ENCODE peak calls at places on chromosomes 2 and 18, in nine cellular contexts. B is NB4, I is heart left ventricle, V is body of pancreas, C is K562, D is sigmoid colon, J is RWPE1, U is uterus, G is cardiac fibroblast. F is an unnamed sample.

GRCh38 chr2:137535897-137536296 is 428.4 kb upstream of the HNMT start:
- DNase-seq in B (no peak), I (no peak), V (no peak), C (no peak), D (no peak), J (no peak), U (no peak), G (no peak), F (no peak)

GRCh38 chr2:219509780-219510511 is 4.3 kb upstream of the ASIC4 start:
- DNase-seq in B (peak; percentile 75), I (no peak), V (peak; percentile 71), C (peak; percentile 85), D (peak; percentile 81), J (peak; percentile 37), U (peak; percentile 66), G (peak; percentile 65), F (peak; percentile 71)

GRCh38 chr18:24875286-24875685 is 414.8 kb downstream of the HRH4 start:
- DNase-seq in B (no peak), I (no peak), V (no peak), C (no peak), D (no peak), J (no peak), U (no peak), G (no peak), F (no peak)

GRCh38 chr2:38371235-38371634 is 5.8 kb downstream of the ATL2 start:
- DNase-seq in B (no peak), I (no peak), V (no peak), C (no peak), D (no peak), J (no peak), U (no peak), G (no peak), F (no peak)

GRCh38 chr2:212424090-212424489 is 114.5 kb downstream of the ERBB4 start:
- DNase-seq in B (no peak), I (no peak), V (no peak), C (no peak), D (no peak), J (peak; percentile 3), U (no peak), G (no peak), F (no peak)

GRCh38 chr18:3008546-3008945 is 4.4 kb downstream of the LPIN2 start:
- DNase-seq in B (no peak), I (no peak), V (no peak), C (no peak), D (no peak), J (no peak), U (no peak), G (peak; percentile 28), F (no peak)

GRCh38 chr2:109393211-109393610 is 220.6 kb downstream of the SEPTIN10 start:
- DNase-seq in B (no peak), I (no peak), V (no peak), C (no peak), D (no peak), J (no peak), U (no peak), G (no peak), F (no peak)

GRCh38 chr2:72013726-72014125 is 133.9 kb downstream of the CYP26B1 start:
- DNase-seq in B (no peak), I (no peak), V (no peak), C (no peak), D (no peak), J (no peak), U (no peak), G (no peak), F (no peak)

GRCh38 chr2:117411983-117412382 is 402.5 kb upstream of the DDX18 start:
- DNase-seq in B (no peak), I (no peak), V (no peak), C (no peak), D (no peak), J (no peak), U (no peak), G (no peak), F (no peak)

GRCh38 chr2:207341816-207342215 is 176.1 kb upstream of the KLF7 start:
- DNase-seq in B (peak; percentile 14), I (no peak), V (no peak), C (no peak), D (no peak), J (no peak), U (no peak), G (no peak), F (no peak)

DNA sequence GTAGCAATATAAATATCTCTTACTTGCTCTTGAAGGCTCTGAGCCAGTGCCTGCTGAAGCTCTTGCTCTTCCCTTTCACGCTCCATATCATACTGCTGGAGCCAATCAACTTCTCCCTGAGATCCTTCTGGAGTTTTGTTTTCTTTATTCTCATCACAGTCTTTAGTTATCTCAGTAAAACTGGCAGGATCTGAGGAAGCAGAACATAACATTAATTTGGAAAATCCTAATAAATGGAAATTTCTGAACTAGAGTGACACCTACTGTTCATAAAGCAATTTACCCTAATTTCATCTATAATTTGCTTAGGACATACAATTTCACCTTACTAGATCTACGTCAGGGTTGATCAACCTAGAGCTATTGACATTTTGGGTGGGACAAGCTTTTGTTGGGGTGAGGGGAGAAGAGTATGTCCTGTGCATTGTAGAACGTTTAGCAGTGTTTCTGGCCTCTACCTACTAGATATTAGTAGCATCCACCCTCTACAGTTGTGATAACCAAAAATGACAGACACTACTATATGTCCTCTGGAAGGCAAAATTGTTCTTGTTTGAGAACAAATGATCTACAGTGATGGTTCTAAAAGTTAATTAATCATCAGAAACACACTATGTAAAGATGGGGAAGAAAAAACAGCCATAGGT is 47.2 kb downstream of the VIL1 start:
- DNase-seq in B (peak; percentile 40), I (no peak), V (no peak), C (no peak), D (no peak), J (no peak), U (no peak), G (peak; percentile 63), F (no peak)
- TF ChIP-seq CTCF in B (no peak), I (peak; percentile 68), V (peak; percentile 36), C (peak; percentile 29), D (peak; percentile 42), J (peak; percentile 62), U (peak; percentile 32), G (peak; percentile 26), F (no peak)

GRCh38 chr2:30903326-30903725 is 96.1 kb upstream of the CAPN13 start:
- DNase-seq in B (no peak), I (no peak), V (no peak), C (no peak), D (no peak), J (no peak), U (no peak), G (no peak), F (no peak)

GRCh38 chr2:30897539-30897938 is 90.3 kb upstream of the CAPN13 start:
- DNase-seq in B (no peak), I (no peak), V (no peak), C (no peak), D (no peak), J (no peak), U (no peak), G (no peak), F (no peak)

GRCh38 chr2:30894498-30895119 is 87.4 kb upstream of the CAPN13 start:
- DNase-seq in B (peak; percentile 7), I (no peak), V (no peak), C (no peak), D (no peak), J (no peak), U (no peak), G (no peak), F (no peak)

GRCh38 chr2:30899655-30900054 is 92.4 kb upstream of the CAPN13 start:
- DNase-seq in B (no peak), I (no peak), V (no peak), C (no peak), D (no peak), J (no peak), U (no peak), G (no peak), F (no peak)
- TF ChIP-seq CTCF in B (no peak), I (no peak), V (no peak), C (no peak), D (no peak), J (no peak), U (no peak), G (no peak), F (no peak)

DNA sequence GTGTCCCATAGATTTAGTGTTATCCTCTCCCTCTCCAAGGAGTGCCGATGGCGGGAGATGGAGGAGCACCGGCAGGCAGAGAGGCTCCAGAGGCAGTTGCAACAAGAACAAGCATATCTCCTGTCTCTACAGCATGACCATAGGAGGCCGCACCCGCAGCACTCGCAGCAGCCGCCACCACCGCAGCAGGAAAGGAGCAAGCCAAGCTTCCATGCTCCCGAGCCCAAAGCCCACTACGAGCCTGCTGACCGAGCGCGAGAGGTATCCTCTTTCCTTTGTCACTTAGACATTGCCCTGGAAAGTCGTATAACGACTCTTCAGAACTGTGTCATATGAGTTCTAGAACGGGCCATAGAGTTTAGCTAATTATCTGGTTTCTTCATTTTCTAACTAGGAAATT is 132.2 kb upstream of the IL1R2 start:
- DNase-seq in B (no peak), I (no peak), V (no peak), C (no peak), D (no peak), J (no peak), U (no peak), G (no peak), F (no peak)
- TF ChIP-seq CTCF in B (no peak), I (no peak), V (no peak), C (no peak), D (no peak), J (no peak), U (no peak), G (no peak), F (no peak)

GRCh38 chr2:141105763-141106162 is 1025.1 kb downstream of the LRP1B start:
- DNase-seq in B (no peak), I (no peak), V (no peak), C (no peak), D (no peak), J (no peak), U (no peak), G (no peak), F (no peak)

GRCh38 chr2:141113301-141113700 is 1017.5 kb downstream of the LRP1B start:
- DNase-seq in B (no peak), I (no peak), V (no peak), C (no peak), D (no peak), J (no peak), U (no peak), G (no peak), F (no peak)

GRCh38 chr2:141109633-141110032 is 1021.2 kb downstream of the LRP1B start:
- DNase-seq in B (peak; percentile 10), I (no peak), V (no peak), C (no peak), D (no peak), J (peak; percentile 1), U (no peak), G (no peak), F (peak; percentile 2)
- TF ChIP-seq CTCF in B (peak; percentile 21), I (peak; percentile 14), V (no peak), C (no peak), D (no peak), J (no peak), U (no peak), G (peak; percentile 2), F (no peak)

F was measured in GM20000.